ENCODE peak calls at places on chromosome 15, in four cellular contexts. X is retinal pigment epithelial cell, V is BE2C, H is NCI-H1092 treated with DMSO at 0.1 percent for 48 hours. Q is an unnamed sample.

GRCh38 chr15:91319715-91320059 is 219.6 kb downstream of the SV2B start:
- DNase-seq in V (no peak), H (no peak), X (no peak), Q (no peak)

GRCh38 chr15:101318147-101318809 is 23.2 kb upstream of the SNRPA1 start:
- DNase-seq in V (no peak), H (no peak), X (no peak), Q (no peak)

GRCh38 chr15:69213786-69214185 is 53.4 kb downstream of the GLCE start:
- DNase-seq in V (no peak), H (no peak), X (no peak), Q (no peak)

GRCh38 chr15:42273900-42274692 is 863 bp upstream of the TMEM87A start:
- DNase-seq in V (peak), X (no peak), H (peak), Q (peak)

GRCh38 chr15:98177950-98178848 is 217.7 kb downstream of the ARRDC4 start:
- DNase-seq in V (peak), X (peak), H (peak), Q (peak)

GRCh38 chr15:68330911-68331310 is 53.4 kb downstream of the FEM1B start:
- DNase-seq in X (no peak), V (no peak), H (no peak), Q (no peak)

GRCh38 chr15:99536422-99537033 is 29.3 kb upstream of the MEF2A start:
- DNase-seq in V (no peak), X (peak), H (no peak), Q (no peak)

GRCh38 chr15:77519540-77519939 is 98.9 kb downstream of the HMG20A start:
- DNase-seq in H (no peak), X (no peak), V (no peak), Q (no peak)

GRCh38 chr15:70976856-70977255 is 84.2 kb downstream of the LRRC49 start:
- DNase-seq in V (no peak), H (no peak), X (peak), Q (no peak)

GRCh38 chr15:22979069-22979698 is 984 bp downstream of the CYFIP1 start:
- DNase-seq in H (peak), X (no peak), V (peak), Q (peak)

GRCh38 chr15:61974759-61975158 is 85.5 kb downstream of the VPS13C start:
- DNase-seq in V (no peak), H (peak), X (no peak), Q (peak)

GRCh38 chr15:52208306-52208946 is 17.2 kb upstream of the GNB5 start:
- DNase-seq in X (no peak), H (peak), V (peak), Q (no peak)

GRCh38 chr15:64460737-64461576 is 579 bp downstream of the ZNF609 start:
- DNase-seq in H (peak), V (peak), X (no peak), Q (peak)

GRCh38 chr15:68558318-68559305 is 20.2 kb upstream of the CORO2B start:
- DNase-seq in X (no peak), V (no peak), H (no peak), Q (no peak)

GRCh38 chr15:92901053-92901761 is 1.1 kb downstream of the CHD2 start:
- DNase-seq in H (peak), X (no peak), V (no peak), Q (no peak)

GRCh38 chr15:91482799-91483198 is 370.7 kb upstream of the SLCO3A1 start:
- DNase-seq in V (no peak), H (no peak), X (no peak), Q (no peak)

GRCh38 chr15:68420186-68420684 is 11.7 kb downstream of the ITGA11 start:
- DNase-seq in X (no peak), V (no peak), H (no peak), Q (no peak)

GRCh38 chr15:39918688-39919385 is 1.2 kb downstream of the GPR176 start:
- DNase-seq in V (no peak), X (peak), H (no peak), Q (no peak)

GRCh38 chr15:100730655-100731240 is 128.4 kb downstream of the ASB7 start:
- DNase-seq in V (no peak), H (no peak), X (no peak), Q (no peak)

GRCh38 chr15:77826006-77826695 is 193.4 kb upstream of the LINGO1 start:
- DNase-seq in H (no peak), V (peak), X (no peak), Q (no peak)

GRCh38 chr15:26391556-26392229 is 381.2 kb downstream of the GABRB3 start:
- DNase-seq in X (no peak), H (peak), V (no peak), Q (no peak)

GRCh38 chr15:66934315-66934930 is 131.0 kb upstream of the SMAD3 start:
- DNase-seq in V (no peak), X (no peak), H (no peak), Q (no peak)

GRCh38 chr15:93146196-93146595 is 57.2 kb upstream of the RGMA start:
- DNase-seq in H (no peak), X (no peak), V (no peak), Q (no peak)

GRCh38 chr15:51708013-51708412 is 26.7 kb downstream of the SCG3 start:
- DNase-seq in V (no peak), X (no peak), H (peak), Q (peak)

GRCh38 chr15:36331531-36332275 is 247.7 kb upstream of the CDIN1 start:
- DNase-seq in V (no peak), X (no peak), H (no peak), Q (no peak)

GRCh38 chr15:92655178-92655995 is at the start of gene FAM174B:
- DNase-seq in H (peak), V (peak), X (no peak), Q (peak)

GRCh38 chr15:71437919-71438318 is 322.6 kb downstream of the THSD4 start:
- DNase-seq in X (peak), H (no peak), V (no peak), Q (no peak)

GRCh38 chr15:35439291-35439690 is 106.7 kb downstream of the DPH6 start:
- DNase-seq in H (no peak), X (no peak), V (no peak), Q (no peak)

GRCh38 chr15:61327019-61327631 is 98.0 kb upstream of the RORA start:
- DNase-seq in H (peak), X (no peak), V (no peak), Q (peak)

GRCh38 chr15:78727561-78727960 is 83.7 kb downstream of the ADAMTS7 start:
- DNase-seq in X (no peak), V (no peak), H (no peak), Q (no peak)

GRCh38 chr15:93035953-93036810 is 52.8 kb downstream of the RGMA start:
- DNase-seq in H (peak), X (no peak), V (peak), Q (no peak)

GRCh38 chr15:59371458-59372351 is 966 bp downstream of the MYO1E start:
- DNase-seq in X (no peak), H (no peak), V (peak), Q (peak)

GRCh38 chr15:80434926-80435720 is 30.9 kb downstream of the ARNT2 start:
- DNase-seq in H (no peak), X (peak), V (no peak), Q (no peak)